ENCODE peak calls at places on chromosomes 7 and 10, in nine cellular contexts. C, V, Z, E, I, S, G, Q and A are unnamed samples. For H3K4me1 and H3K27me3, the result is how much of the 10 kb centered on the place peaks cover.

GRCh38 chr10:132395704-132396494 is 1.1 kb upstream of the PWWP2B start:
- DNase-seq in V (peak), Q (peak), Z (peak), E (no peak), S (no peak), C (peak), G (peak), I (no peak), A (peak)

GRCh38 chr7:45073843-45074737 is 14.7 kb downstream of the NACAD start:
- DNase-seq in V (peak), E (no peak), Z (no peak), I (no peak), Q (peak), S (no peak), C (no peak), G (no peak), A (no peak)

GRCh38 chr7:100003711-100004661 is 11.4 kb upstream of the ZKSCAN1 start:
- DNase-seq in Z (no peak), G (peak), C (no peak), S (no peak), V (no peak), I (no peak), E (no peak), Q (peak), A (no peak)

GRCh38 chr10:11178606-11179221 is 161.0 kb downstream of the CELF2 start:
- DNase-seq in G (no peak), E (peak), C (peak), V (peak), S (peak), I (peak), Q (peak), Z (peak), A (no peak)

GRCh38 chr7:87359366-87359765 is 13.9 kb downstream of the CROT start:
- DNase-seq in G (no peak), Z (no peak), I (no peak), V (no peak), E (peak), C (peak), S (peak), Q (no peak), A (no peak)

GRCh38 chr10:116417821-116418220 is 9.8 kb upstream of the PNLIPRP3 start:
- DNase-seq in V (no peak), Z (no peak), G (no peak), S (peak), I (no peak), Q (no peak), E (no peak), C (peak), A (no peak)

GRCh38 chr7:155571581-155572345 is 25.4 kb upstream of the CNPY1 start:
- DNase-seq in S (no peak), V (no peak), I (no peak), G (no peak), Z (no peak), C (no peak), E (no peak), Q (no peak), A (no peak)

GRCh38 chr7:36513393-36513792 is 123.7 kb downstream of the ANLN start:
- DNase-seq in E (no peak), G (no peak), Q (no peak), V (no peak), C (no peak), Z (no peak), I (no peak), S (no peak), A (no peak)

GRCh38 chr10:28719789-28720436 is 42.6 kb downstream of the BAMBI start:
- DNase-seq in V (no peak), C (peak), Z (peak), G (no peak), I (no peak), Q (no peak), E (peak), S (peak), A (no peak)

GRCh38 chr7:71145906-71146901 is 14.3 kb downstream of the GALNT17 start:
- DNase-seq in C (no peak), S (no peak), Q (no peak), E (no peak), G (no peak), Z (no peak), I (no peak), V (peak), A (no peak)

GRCh38 chr10:71548494-71548846 is 151.8 kb downstream of the CDH23 start:
- DNase-seq in E (peak), V (no peak), Z (peak), C (no peak), Q (no peak), S (no peak), G (no peak), I (no peak), A (no peak)

GRCh38 chr10:63769367-63769766 is 248.2 kb downstream of the REEP3 start:
- DNase-seq in C (no peak), Z (no peak), V (no peak), I (no peak), E (no peak), Q (no peak), G (no peak), S (no peak), A (no peak)

GRCh38 chr10:27513451-27514191 is 9.5 kb downstream of the RAB18 start:
- DNase-seq in I (no peak), G (no peak), E (peak), C (peak), Q (no peak), V (no peak), S (peak), Z (peak), A (no peak)

GRCh38 chr7:79361214-79361613 is 92.3 kb downstream of the MAGI2 start:
- DNase-seq in I (no peak), E (no peak), G (no peak), S (no peak), V (no peak), Q (no peak), Z (no peak), C (no peak), A (peak)

GRCh38 chr7:65839846-65840245 is 33.0 kb upstream of the VKORC1L1 start:
- DNase-seq in I (no peak), S (no peak), E (no peak), C (no peak), V (no peak), Q (no peak), Z (no peak), G (no peak), A (no peak)

GRCh38 chr10:98276316-98276715 is 8.3 kb upstream of the LOXL4 start:
- DNase-seq in I (no peak), E (no peak), C (no peak), Z (no peak), Q (no peak), G (no peak), S (no peak), V (no peak), A (no peak)

GRCh38 chr7:150399861-150400778 is 21.0 kb downstream of the ZNF775 start:
- DNase-seq in E (peak), Z (peak), I (no peak), Q (no peak), C (peak), G (no peak), V (no peak), S (peak), A (no peak)

GRCh38 chr10:44992732-44993225 is 7.9 kb upstream of the ZNF22 start:
- DNase-seq in S (no peak), Z (no peak), I (no peak), E (no peak), C (no peak), Q (no peak), V (no peak), G (no peak), A (no peak)

GRCh38 chr7:223118-223800 is 30.9 kb downstream of the FAM20C start:
- DNase-seq in Q (no peak), S (no peak), V (no peak), Z (no peak), E (peak), I (no peak), G (no peak), C (peak), A (no peak)

GRCh38 chr10:50361946-50362345 is 110.6 kb upstream of the ASAH2 start:
- DNase-seq in V (no peak), I (no peak), G (no peak), C (no peak), E (no peak), S (no peak), Z (no peak), Q (no peak), A (no peak)

GRCh38 chr10:111107023-111107422 is 30.2 kb downstream of the ADRA2A start:
- DNase-seq in S (no peak), Z (no peak), E (no peak), G (peak), I (no peak), Q (no peak), V (no peak), C (no peak), A (no peak)

GRCh38 chr10:119478111-119479047 is 64.1 kb downstream of the RGS10 start:
- DNase-seq in S (no peak), E (no peak), Q (no peak), I (no peak), G (no peak), Z (no peak), C (no peak), V (no peak), A (no peak)

GRCh38 chr10:45673074-45673628 is 579 bp upstream of the ZFAND4 start:
- DNase-seq in G (no peak), C (no peak), I (no peak), E (no peak), Z (no peak), S (peak), V (peak), Q (no peak), A (no peak)

GRCh38 chr10:112821042-112821441 is 129.0 kb upstream of the TCF7L2 start:
- DNase-seq in E (no peak), V (no peak), C (no peak), G (no peak), Q (no peak), Z (no peak), S (no peak), I (no peak), A (no peak)

GRCh38 chr10:116429288-116429977 is 1.8 kb downstream of the PNLIPRP3 start:
- DNase-seq in E (no peak), Q (no peak), G (no peak), C (no peak), V (no peak), I (no peak), Z (no peak), S (no peak), A (no peak)

GRCh38 chr7:42883950-42884349 is 27.9 kb downstream of the C7orf25 start:
- DNase-seq in S (peak), C (peak), Z (peak), Q (peak), I (no peak), G (peak), V (peak), E (peak), A (no peak)

GRCh38 chr7:18610331-18610948 is 114.9 kb downstream of the HDAC9 start:
- DNase-seq in Z (peak), C (peak), I (no peak), G (no peak), V (no peak), S (peak), E (peak), Q (no peak), A (peak)

GRCh38 chr7:121610243-121610642 is 214.1 kb upstream of the FAM3C start:
- DNase-seq in S (no peak), E (no peak), Q (no peak), G (no peak), I (no peak), Z (no peak), V (no peak), C (no peak), A (no peak)

GRCh38 chr7:141463986-141464385 is 87.2 kb upstream of the AGK start:
- DNase-seq in G (no peak), E (no peak), V (no peak), I (no peak), S (peak), C (peak), Q (no peak), Z (no peak), A (no peak)

GRCh38 chr10:3708830-3709229 is 76.2 kb downstream of the KLF6 start:
- DNase-seq in Z (peak), E (peak), G (no peak), I (no peak), Q (no peak), S (peak), C (peak), V (no peak), A (no peak)

GRCh38 chr7:150448789-150449147 is 1.7 kb upstream of the GIMAP8 start:
- DNase-seq in Z (peak), C (peak), S (peak), E (peak), V (peak), G (peak), I (peak), Q (peak), A (peak)

GRCh38 chr10:119723624-119724023 is 2.2 kb upstream of the INPP5F start:
- DNase-seq in E (no peak), Q (no peak), S (no peak), G (no peak), V (no peak), C (no peak), I (no peak), Z (no peak), A (no peak)

GRCh38 chr10:25683291-25683690 is 250.7 kb upstream of the MYO3A start:
- DNase-seq in Q (no peak), V (no peak), G (no peak), Z (peak), E (no peak), I (no peak), S (no peak), C (no peak), A (no peak)

GRCh38 chr10:74900297-74900696 is 73.9 kb downstream of the KAT6B start:
- DNase-seq in S (no peak), E (no peak), Z (no peak), Q (no peak), I (no peak), V (no peak), C (no peak), G (no peak), A (no peak)

GRCh38 chr10:112775347-112775746 is 174.7 kb upstream of the TCF7L2 start:
- DNase-seq in S (peak), Z (peak), Q (no peak), C (peak), I (no peak), G (no peak), V (no peak), E (peak), A (no peak)

GRCh38 chr7:104160375-104160774 is 47.4 kb downstream of the ORC5 start:
- DNase-seq in Q (no peak), C (no peak), I (no peak), V (no peak), G (no peak), S (no peak), Z (peak), E (peak), A (no peak)

GRCh38 chr10:46033602-46034011 is 3.2 kb upstream of the NCOA4 start:
- DNase-seq in G (no peak), S (peak), C (peak), Q (no peak), Z (peak), V (no peak), I (no peak), E (peak), A (no peak)

GRCh38 chr10:125812128-125812527 is 10.9 kb downstream of the UROS start:
- DNase-seq in E (peak), Z (peak), S (peak), C (peak), I (no peak), V (no peak), Q (no peak), G (no peak), A (no peak)

GRCh38 chr7:134724606-134725005 is 54.8 kb upstream of the CALD1 start:
- DNase-seq in Q (no peak), E (peak), G (no peak), V (no peak), C (peak), I (no peak), S (no peak), Z (peak), A (no peak)

GRCh38 chr7:47317537-47317936 is 264.4 kb downstream of the TNS3 start:
- DNase-seq in E (no peak), I (no peak), G (no peak), S (no peak), C (peak), Q (no peak), Z (no peak), V (no peak), A (no peak)
- H3K4me1 ChIP-seq in E (under half), I (under half), G (under half), S (under half), C (under half), Q (under half), Z (under half), V (half or more), A (under half)

GRCh38 chr7:107661865-107662379 is 1.3 kb downstream of the SLC26A4 start:
- DNase-seq in Q (no peak), C (no peak), E (no peak), I (no peak), V (no peak), G (no peak), Z (no peak), S (no peak), A (no peak)

GRCh38 chr7:107668296-107668695 is 7.7 kb downstream of the SLC26A4 start:
- DNase-seq in Q (no peak), V (no peak), I (no peak), Z (no peak), G (no peak), S (no peak), E (no peak), C (no peak), A (no peak)

GRCh38 chr7:107667341-107667740 is 6.7 kb downstream of the SLC26A4 start:
- DNase-seq in E (no peak), Z (peak), I (no peak), C (peak), Q (no peak), G (no peak), S (peak), V (no peak), A (no peak)

GRCh38 chr7:107663196-107663595 is 2.6 kb downstream of the SLC26A4 start:
- DNase-seq in Z (no peak), Q (no peak), I (no peak), V (no peak), E (no peak), G (no peak), S (no peak), C (no peak), A (no peak)

DNA sequence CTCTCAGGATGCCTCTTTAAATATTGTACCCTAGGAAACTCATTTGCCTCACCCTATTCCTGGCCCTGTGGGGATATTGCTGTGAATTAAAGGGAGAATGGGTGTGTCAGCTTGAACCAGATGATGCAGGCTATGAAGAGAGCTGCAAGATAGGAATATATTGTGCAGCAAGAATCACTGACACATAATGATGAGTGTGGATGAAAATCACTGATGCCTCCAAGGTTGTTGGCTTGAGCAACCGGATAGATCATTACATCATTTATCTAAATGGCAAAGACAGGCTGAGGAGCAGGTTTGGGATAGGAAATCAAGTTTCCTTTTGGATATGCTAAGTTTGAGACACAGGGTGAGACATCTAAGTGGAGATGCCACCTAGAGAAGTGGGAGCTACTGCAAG is 6.2 kb downstream of the SLC26A4 start:
- DNase-seq in C (no peak), V (no peak), I (no peak), Q (no peak), G (no peak), S (no peak), Z (no peak), E (no peak), A (no peak)
- H3K27me3 ChIP-seq in C (under half), V (under half), I (under half), Q (under half), G (under half), S (under half), Z (half or more), E (under half), A (under half)

GRCh38 chr10:102778781-102779180 is 35.0 kb downstream of the WBP1L start:
- DNase-seq in V (no peak), G (no peak), S (no peak), Q (no peak), I (no peak), Z (no peak), E (no peak), C (no peak), A (no peak)
- H3K4me1 ChIP-seq in V (half or more), G (half or more), S (half or more), Q (half or more), I (under half), Z (half or more), E (under half), C (under half), A (under half)

DNA sequence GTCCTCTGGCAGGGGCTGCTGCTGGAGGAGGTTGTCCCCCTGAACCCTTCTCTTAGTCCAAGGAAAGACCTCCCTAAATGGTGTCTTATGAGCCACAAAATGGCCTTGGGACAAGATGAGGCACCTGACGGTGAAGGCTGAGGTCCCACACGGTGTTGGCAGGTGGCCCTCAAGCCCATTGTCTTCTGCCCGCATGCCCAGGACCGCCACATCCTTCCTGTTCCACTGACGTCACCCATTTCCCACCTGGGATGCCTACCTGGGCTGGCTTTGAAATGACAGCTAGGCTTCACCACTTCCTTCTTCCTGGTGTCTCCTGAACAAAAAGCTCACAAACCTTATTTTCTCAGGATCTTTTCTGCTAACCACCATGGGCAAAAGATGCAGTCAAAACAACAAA is 2.1 kb upstream of the DMBT1 start:
- DNase-seq in Z (no peak), S (no peak), C (no peak), E (no peak), Q (no peak), V (no peak), I (no peak), G (no peak), A (no peak)
- H3K27me3 ChIP-seq in Z (under half), S (under half), C (under half), E (under half), Q (under half), V (under half), I (under half), G (under half), A (under half)

GRCh38 chr10:22628309-22628708 is 86.1 kb downstream of the PIP4K2A start:
- DNase-seq in I (no peak), C (no peak), G (no peak), Z (no peak), S (no peak), E (no peak), Q (no peak), V (no peak), A (no peak)

GRCh38 chr10:22629843-22630228 is 84.5 kb downstream of the PIP4K2A start:
- DNase-seq in V (no peak), Q (no peak), I (no peak), C (no peak), S (no peak), E (no peak), G (no peak), Z (no peak), A (no peak)

GRCh38 chr10:22630229-22631174 is 83.9 kb downstream of the PIP4K2A start:
- DNase-seq in S (peak), C (peak), V (no peak), E (peak), G (no peak), Q (no peak), Z (peak), I (no peak), A (no peak)

GRCh38 chr10:22631185-22631584 is 83.2 kb downstream of the PIP4K2A start:
- DNase-seq in G (no peak), C (no peak), E (no peak), S (no peak), Q (no peak), I (no peak), Z (no peak), V (no peak), A (no peak)

DNA sequence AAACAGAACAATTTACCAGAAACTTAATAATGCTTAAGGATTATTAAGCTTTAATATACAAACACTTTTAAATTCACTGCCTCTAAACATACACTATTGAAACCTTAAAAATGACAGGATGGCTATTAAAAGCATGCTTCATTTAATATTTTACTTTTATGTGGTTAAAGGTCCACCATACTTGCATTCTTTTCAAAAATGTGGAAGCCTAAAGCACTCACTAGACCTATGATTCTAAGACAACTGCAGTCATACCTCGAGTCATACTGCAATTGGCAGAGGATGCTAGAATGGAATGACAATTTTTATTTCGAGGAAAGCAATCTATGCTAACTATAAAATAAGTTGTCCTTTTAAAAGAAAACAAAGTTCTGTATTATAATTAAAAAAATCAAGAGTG is 85.3 kb downstream of the PIP4K2A start:
- DNase-seq in Z (no peak), Q (no peak), I (no peak), E (peak), G (no peak), C (peak), V (no peak), S (no peak), A (no peak)
- H3K4me1 ChIP-seq in Z (under half), Q (under half), I (half or more), E (under half), G (under half), C (under half), V (under half), S (under half), A (under half)

GRCh38 chr10:90916392-90917110 is 4.3 kb downstream of the ANKRD1 start:
- DNase-seq in Z (no peak), G (no peak), S (no peak), V (no peak), I (no peak), C (no peak), Q (no peak), E (no peak), A (no peak)
- H3K27me3 ChIP-seq in Z (under half), G (under half), S (under half), V (under half), I (under half), C (under half), Q (under half), E (under half), A (under half)